ENCODE peak calls at places on chromosomes 6 and 20, in five cellular contexts. One of them, this sample, is unnamed.

GRCh38 chr6:12570461-12571030 is 146.0 kb upstream of the PHACTR1 start:
- DNase-seq in HepG2: no peak
- DNase-seq in foreskin fibroblast: peak; percentile 66
- DNase-seq in pancreas: no peak
- DNase-seq in GM06990: no peak
- DNase-seq in this sample: no peak

GRCh38 chr6:122799916-122800701 is 11.1 kb downstream of the SMPDL3A start:
- DNase-seq in HepG2: no peak
- DNase-seq in foreskin fibroblast: peak; percentile 69
- DNase-seq in pancreas: peak; percentile 28
- DNase-seq in GM06990: no peak
- DNase-seq in this sample: no peak

GRCh38 chr6:4291453-4292403 is 156.4 kb upstream of the ECI2 start:
- DNase-seq in HepG2: peak; percentile 20
- DNase-seq in foreskin fibroblast: peak; percentile 11
- DNase-seq in pancreas: no peak
- DNase-seq in GM06990: no peak
- DNase-seq in this sample: no peak

GRCh38 chr6:169229611-169230321 is 23.9 kb downstream of the THBS2 start:
- DNase-seq in HepG2: no peak
- DNase-seq in foreskin fibroblast: no peak
- DNase-seq in pancreas: no peak
- DNase-seq in GM06990: no peak
- DNase-seq in this sample: no peak

GRCh38 chr6:17869010-17869752 is 118.3 kb downstream of the KIF13A start:
- DNase-seq in HepG2: no peak
- DNase-seq in foreskin fibroblast: peak; percentile 85
- DNase-seq in pancreas: no peak
- DNase-seq in GM06990: no peak
- DNase-seq in this sample: peak; percentile 45

GRCh38 chr6:68235192-68235812 is 399.8 kb upstream of the ADGRB3 start:
- DNase-seq in HepG2: no peak
- DNase-seq in foreskin fibroblast: peak; percentile 67
- DNase-seq in pancreas: no peak
- DNase-seq in GM06990: no peak
- DNase-seq in this sample: no peak

GRCh38 chr6:8944548-8944947 is 509.2 kb upstream of the SLC35B3 start:
- DNase-seq in HepG2: no peak
- DNase-seq in foreskin fibroblast: no peak
- DNase-seq in pancreas: no peak
- DNase-seq in GM06990: no peak
- DNase-seq in this sample: no peak

GRCh38 chr6:44738652-44739141 is 351.2 kb downstream of the CDC5L start:
- DNase-seq in HepG2: no peak
- DNase-seq in foreskin fibroblast: peak; percentile 78
- DNase-seq in pancreas: no peak
- DNase-seq in GM06990: no peak
- DNase-seq in this sample: no peak

GRCh38 chr6:105458552-105458951 is 55.7 kb upstream of the PREP start:
- DNase-seq in HepG2: no peak
- DNase-seq in foreskin fibroblast: peak; percentile 12
- DNase-seq in pancreas: no peak
- DNase-seq in GM06990: peak; percentile 12
- DNase-seq in this sample: no peak

GRCh38 chr6:33731751-33732282 is 14.9 kb downstream of the IP6K3 start:
- DNase-seq in HepG2: no peak
- DNase-seq in foreskin fibroblast: peak; percentile 20
- DNase-seq in pancreas: peak; percentile 62
- DNase-seq in GM06990: no peak
- DNase-seq in this sample: no peak

GRCh38 chr6:2909718-2910117 is 6.6 kb upstream of the SERPINB9 start:
- DNase-seq in HepG2: no peak
- DNase-seq in foreskin fibroblast: peak; percentile 34
- DNase-seq in pancreas: no peak
- DNase-seq in GM06990: no peak
- DNase-seq in this sample: no peak

GRCh38 chr20:674936-675452 is 608 bp downstream of the SCRT2 start:
- DNase-seq in HepG2: no peak
- DNase-seq in foreskin fibroblast: no peak
- DNase-seq in pancreas: no peak
- DNase-seq in GM06990: no peak
- DNase-seq in this sample: no peak

GRCh38 chr20:676967-677366 is 1.4 kb upstream of the SCRT2 start:
- DNase-seq in HepG2: no peak
- DNase-seq in foreskin fibroblast: no peak
- DNase-seq in pancreas: no peak
- DNase-seq in GM06990: no peak
- DNase-seq in this sample: no peak

GRCh38 chr20:673606-674005 is 2.0 kb downstream of the SCRT2 start:
- DNase-seq in HepG2: no peak
- DNase-seq in foreskin fibroblast: no peak
- DNase-seq in pancreas: no peak
- DNase-seq in GM06990: no peak
- DNase-seq in this sample: no peak

GRCh38 chr20:676315-676937 is 824 bp upstream of the SCRT2 start:
- DNase-seq in HepG2: no peak
- DNase-seq in foreskin fibroblast: no peak
- DNase-seq in pancreas: peak; percentile 31
- DNase-seq in GM06990: no peak
- DNase-seq in this sample: no peak

GRCh38 chr20:675453-676314 is at the start of gene SCRT2:
- DNase-seq in HepG2: peak; percentile 54
- DNase-seq in foreskin fibroblast: peak; percentile 90
- DNase-seq in pancreas: peak; percentile 74
- DNase-seq in GM06990: peak; percentile 25
- DNase-seq in this sample: no peak
- H3K4me3 ChIP-seq in HepG2: no peak within 1 kb of the TSS
- H3K4me3 ChIP-seq in foreskin fibroblast: no peak within 1 kb of the TSS
- H3K4me3 ChIP-seq in pancreas: no peak within 1 kb of the TSS
- H3K4me3 ChIP-seq in GM06990: no peak within 1 kb of the TSS
- H3K4me3 ChIP-seq in this sample: no peak within 1 kb of the TSS

GRCh38 chr6:167119680-167120556 is 3.0 kb upstream of the CCR6 start:
- DNase-seq in HepG2: no peak
- DNase-seq in foreskin fibroblast: no peak
- DNase-seq in pancreas: no peak
- DNase-seq in GM06990: no peak
- DNase-seq in this sample: no peak
- TF ChIP-seq CTCF in HepG2: peak; percentile 70
- TF ChIP-seq CTCF in foreskin fibroblast: no peak
- TF ChIP-seq CTCF in pancreas: no peak
- TF ChIP-seq CTCF in GM06990: peak; percentile 66
- TF ChIP-seq CTCF in this sample: no peak

GRCh38 chr20:58146081-58146734 is 82.2 kb downstream of the ANKRD60 start:
- DNase-seq in HepG2: no peak
- DNase-seq in foreskin fibroblast: no peak
- DNase-seq in pancreas: no peak
- DNase-seq in GM06990: no peak
- DNase-seq in this sample: no peak
- H3K4me3 ChIP-seq in HepG2: no peak overlapping the region
- H3K4me3 ChIP-seq in foreskin fibroblast: no peak overlapping the region
- H3K4me3 ChIP-seq in pancreas: no peak overlapping the region
- H3K4me3 ChIP-seq in GM06990: no peak overlapping the region
- H3K4me3 ChIP-seq in this sample: no peak overlapping the region

DNA sequence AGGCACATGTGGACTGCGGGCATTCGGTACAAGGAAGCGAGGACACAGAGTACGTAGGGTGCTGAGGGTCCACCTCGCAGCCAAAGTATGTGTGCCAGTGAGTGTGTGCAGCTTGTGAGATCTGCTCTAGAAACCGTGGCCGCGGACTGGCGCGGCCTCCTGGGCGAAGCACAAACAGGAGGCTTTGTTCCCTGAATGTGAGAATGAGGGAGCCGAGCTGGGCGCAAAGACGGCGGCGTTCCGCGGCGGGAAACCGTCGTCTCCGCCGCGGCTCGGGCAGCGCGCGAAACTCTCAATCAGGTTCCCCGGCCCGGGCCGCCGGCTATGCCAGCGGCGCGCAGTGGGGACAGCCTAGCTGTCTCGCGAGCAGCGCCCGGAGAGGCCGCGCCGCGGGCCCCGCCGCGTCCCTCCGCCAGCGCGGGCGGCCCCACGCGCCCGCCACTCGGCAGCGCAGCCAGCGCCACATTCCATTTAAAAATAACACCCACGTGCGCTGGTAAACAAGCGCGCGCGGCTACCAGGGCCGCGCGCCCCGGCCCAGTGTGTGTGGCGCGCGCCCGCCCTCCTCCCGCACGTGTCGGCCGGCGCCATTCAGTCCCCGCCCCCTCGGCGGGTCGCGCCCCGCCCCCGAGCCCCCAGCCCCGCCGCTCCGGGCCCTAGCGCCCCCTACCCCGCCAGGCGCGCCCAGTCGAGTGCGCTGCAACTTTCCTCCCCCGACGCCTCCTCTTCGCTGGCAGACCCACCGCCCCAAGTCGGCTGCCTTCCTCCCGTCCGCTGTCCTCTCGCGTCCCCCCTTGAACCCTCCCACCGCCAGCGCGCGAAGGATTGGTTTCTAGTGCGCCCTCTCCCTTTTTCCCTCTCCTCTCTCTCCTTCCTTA is 3.0 kb upstream of the FOXO3 start:
- DNase-seq in HepG2: peak; percentile 15
- DNase-seq in foreskin fibroblast: peak; percentile 89
- DNase-seq in pancreas: peak; percentile 45
- DNase-seq in GM06990: peak; percentile 73
- DNase-seq in this sample: no peak
- TF ChIP-seq CTCF in HepG2: peak; percentile 56
- TF ChIP-seq CTCF in foreskin fibroblast: no peak
- TF ChIP-seq CTCF in pancreas: no peak
- TF ChIP-seq CTCF in GM06990: no peak
- TF ChIP-seq CTCF in this sample: no peak

GRCh38 chr6:35017461-35018183 is 123.5 kb downstream of the TCP11 start:
- DNase-seq in HepG2: no peak
- DNase-seq in foreskin fibroblast: peak; percentile 28
- DNase-seq in pancreas: no peak
- DNase-seq in GM06990: no peak
- DNase-seq in this sample: no peak

GRCh38 chr6:35018184-35018523 is 123.0 kb downstream of the TCP11 start:
- DNase-seq in HepG2: no peak
- DNase-seq in foreskin fibroblast: no peak
- DNase-seq in pancreas: no peak
- DNase-seq in GM06990: no peak
- DNase-seq in this sample: no peak

GRCh38 chr6:35015996-35016395 is 125.1 kb downstream of the TCP11 start:
- DNase-seq in HepG2: no peak
- DNase-seq in foreskin fibroblast: peak; percentile 28
- DNase-seq in pancreas: no peak
- DNase-seq in GM06990: no peak
- DNase-seq in this sample: no peak

GRCh38 chr6:35015476-35015875 is 125.7 kb downstream of the TCP11 start:
- DNase-seq in HepG2: no peak
- DNase-seq in foreskin fibroblast: no peak
- DNase-seq in pancreas: no peak
- DNase-seq in GM06990: no peak
- DNase-seq in this sample: no peak

GRCh38 chr6:35016417-35017221 is 124.5 kb downstream of the TCP11 start:
- DNase-seq in HepG2: no peak
- DNase-seq in foreskin fibroblast: peak; percentile 73
- DNase-seq in pancreas: no peak
- DNase-seq in GM06990: no peak
- DNase-seq in this sample: peak; percentile 26
- H3K4me3 ChIP-seq in HepG2: no peak overlapping the region
- H3K4me3 ChIP-seq in foreskin fibroblast: peak overlapping the region; percentile 35
- H3K4me3 ChIP-seq in pancreas: no peak overlapping the region
- H3K4me3 ChIP-seq in GM06990: no peak overlapping the region
- H3K4me3 ChIP-seq in this sample: peak overlapping the region; percentile 15

GRCh38 chr20:9903048-9903651 is 64.3 kb upstream of the PAK5 start:
- DNase-seq in HepG2: peak; percentile 40
- DNase-seq in foreskin fibroblast: no peak
- DNase-seq in pancreas: no peak
- DNase-seq in GM06990: no peak
- DNase-seq in this sample: no peak
- TF ChIP-seq CTCF in HepG2: peak; percentile 54
- TF ChIP-seq CTCF in foreskin fibroblast: peak; percentile 40
- TF ChIP-seq CTCF in pancreas: peak; percentile 22
- TF ChIP-seq CTCF in GM06990: peak; percentile 75
- TF ChIP-seq CTCF in this sample: peak; percentile 34

GRCh38 chr20:25749667-25750066 is 53.0 kb upstream of the ZNF337 start:
- DNase-seq in HepG2: no peak
- DNase-seq in foreskin fibroblast: no peak
- DNase-seq in pancreas: no peak
- DNase-seq in GM06990: no peak
- DNase-seq in this sample: no peak

GRCh38 chr20:25745100-25745499 is 48.4 kb upstream of the ZNF337 start:
- DNase-seq in HepG2: no peak
- DNase-seq in foreskin fibroblast: no peak
- DNase-seq in pancreas: no peak
- DNase-seq in GM06990: no peak
- DNase-seq in this sample: no peak

GRCh38 chr20:25750765-25751696 is 54.4 kb upstream of the ZNF337 start:
- DNase-seq in HepG2: peak; percentile 70
- DNase-seq in foreskin fibroblast: peak; percentile 78
- DNase-seq in pancreas: peak; percentile 52
- DNase-seq in GM06990: peak; percentile 46
- DNase-seq in this sample: no peak

GRCh38 chr20:25745738-25746137 is 49.1 kb upstream of the ZNF337 start:
- DNase-seq in HepG2: no peak
- DNase-seq in foreskin fibroblast: no peak
- DNase-seq in pancreas: no peak
- DNase-seq in GM06990: no peak
- DNase-seq in this sample: no peak

GRCh38 chr20:25750220-25750764 is 53.6 kb upstream of the ZNF337 start:
- DNase-seq in HepG2: no peak
- DNase-seq in foreskin fibroblast: no peak
- DNase-seq in pancreas: no peak
- DNase-seq in GM06990: no peak
- DNase-seq in this sample: no peak
- H3K4me3 ChIP-seq in HepG2: peak overlapping the region; percentile 74
- H3K4me3 ChIP-seq in foreskin fibroblast: peak overlapping the region; percentile 67
- H3K4me3 ChIP-seq in pancreas: no peak overlapping the region
- H3K4me3 ChIP-seq in GM06990: peak overlapping the region; percentile 50
- H3K4me3 ChIP-seq in this sample: peak overlapping the region; percentile 45

GRCh38 chr6:102114402-102114801 is 720.9 kb downstream of the GRIK2 start:
- DNase-seq in HepG2: peak; percentile 20
- DNase-seq in foreskin fibroblast: no peak
- DNase-seq in pancreas: no peak
- DNase-seq in GM06990: no peak
- DNase-seq in this sample: no peak
- TF ChIP-seq CTCF in HepG2: peak; percentile 42
- TF ChIP-seq CTCF in foreskin fibroblast: no peak
- TF ChIP-seq CTCF in pancreas: no peak
- TF ChIP-seq CTCF in GM06990: peak; percentile 19
- TF ChIP-seq CTCF in this sample: no peak

DNA sequence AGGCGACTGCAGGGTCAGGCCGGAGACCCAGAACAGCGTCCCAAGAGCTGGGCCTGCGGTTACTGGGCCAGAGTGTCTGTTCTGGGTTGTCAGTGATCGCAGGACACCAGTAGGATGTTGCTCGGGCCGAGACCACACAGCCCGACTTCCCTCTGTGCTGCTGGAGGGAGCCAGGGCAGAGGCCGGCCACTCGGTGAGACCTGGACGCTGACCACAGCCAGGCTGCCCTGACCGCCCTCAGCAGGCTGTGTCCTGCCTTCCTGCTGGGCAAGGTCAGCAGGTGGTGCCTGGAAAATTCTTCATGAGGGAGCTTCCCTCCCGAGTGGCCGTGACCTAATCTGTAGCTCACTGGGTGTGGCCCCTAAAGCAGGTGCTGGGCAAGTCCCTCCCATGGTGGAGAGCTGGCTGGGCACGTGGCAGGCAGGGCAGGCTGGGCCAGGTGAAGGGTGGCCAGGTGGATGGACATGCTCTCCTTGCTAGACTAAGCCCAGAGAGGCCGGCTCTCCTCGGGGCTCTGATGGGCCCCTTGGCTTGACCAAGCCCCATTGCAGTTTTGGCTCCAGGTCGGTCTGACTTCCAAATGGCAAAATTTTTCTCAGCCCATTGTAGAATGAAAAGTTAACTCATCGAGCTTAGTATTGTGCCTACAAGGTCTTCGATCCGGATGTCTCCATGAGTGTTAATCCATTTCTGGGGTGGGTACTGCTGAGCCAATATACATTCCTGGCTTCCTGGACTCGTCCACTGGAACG is 1.9 kb downstream of the SLCO4A1 start:
- DNase-seq in HepG2: no peak
- DNase-seq in foreskin fibroblast: no peak
- DNase-seq in pancreas: no peak
- DNase-seq in GM06990: no peak
- DNase-seq in this sample: no peak
- H3K4me3 ChIP-seq in HepG2: peak overlapping the region; percentile 67
- H3K4me3 ChIP-seq in foreskin fibroblast: no peak overlapping the region
- H3K4me3 ChIP-seq in pancreas: no peak overlapping the region
- H3K4me3 ChIP-seq in GM06990: no peak overlapping the region
- H3K4me3 ChIP-seq in this sample: no peak overlapping the region

This sample was measured in BJ.